ENCODE peak calls at places on chromosomes 16 and 17, in nine cellular contexts. D is cardiac fibroblast; Z is T47D; G is stimulated activated naive B cell treated with anti-CD40 and anti-IgM and Interleukin-4, amounts not matched to agents 10 μg/mL and 1 μg/mL and 100 μg/mL, for 72 hours; B is EL; X is NCI-H187; U is right cardiac atrium; L is AG08396; M is left kidney. P is an unnamed sample.

GRCh38 chr16:10961231-10961630 is 16.9 kb downstream of the CLEC16A start:
- DNase-seq in G (no peak), D (peak), M (no peak), L (peak), U (peak), X (no peak), Z (no peak), B (peak), P (peak)

GRCh38 chr16:15502041-15502725 is 67.8 kb downstream of the BMERB1 start:
- DNase-seq in L (peak), M (peak), D (peak), G (no peak), U (peak), X (no peak), Z (peak), B (peak), P (peak)

GRCh38 chr16:56483394-56483793 is 32.0 kb downstream of the OGFOD1 start:
- DNase-seq in D (no peak), G (no peak), U (no peak), M (no peak), L (no peak), X (no peak), B (no peak), Z (no peak), P (no peak)

GRCh38 chr16:80594756-80595155 is 54.0 kb downstream of the DYNLRB2 start:
- DNase-seq in G (no peak), X (no peak), U (no peak), M (no peak), D (no peak), Z (no peak), B (peak), L (no peak), P (peak)

GRCh38 chr17:70181866-70182265 is 12.5 kb downstream of the KCNJ2 start:
- DNase-seq in Z (no peak), B (no peak), X (no peak), U (no peak), L (no peak), D (no peak), M (no peak), G (no peak), P (no peak)

GRCh38 chr16:85360323-85361277 is 248.3 kb upstream of the CIBAR2 start:
- DNase-seq in U (no peak), Z (no peak), G (no peak), L (no peak), X (peak), D (no peak), M (peak), B (no peak), P (no peak)

GRCh38 chr16:79658301-79659001 is 57.9 kb upstream of the MAF start:
- DNase-seq in D (peak), Z (no peak), L (peak), G (no peak), U (no peak), M (no peak), X (no peak), B (peak), P (peak)

GRCh38 chr17:18968945-18969887 is 17.3 kb downstream of the SLC5A10 start:
- DNase-seq in U (no peak), X (no peak), Z (no peak), B (no peak), D (peak), M (no peak), G (no peak), L (no peak), P (no peak)

GRCh38 chr17:7932949-7933348 is 943 bp downstream of the CNTROB start:
- DNase-seq in M (peak), U (peak), X (no peak), D (peak), B (peak), L (peak), G (no peak), Z (peak), P (peak)

GRCh38 chr17:53765609-53766008 is 57.1 kb upstream of the KIF2B start:
- DNase-seq in D (no peak), G (no peak), Z (no peak), M (no peak), B (peak), U (no peak), L (no peak), X (no peak), P (no peak)

GRCh38 chr16:10835281-10835931 is 16.8 kb upstream of the TVP23A start:
- DNase-seq in B (no peak), Z (no peak), G (peak), U (no peak), D (no peak), X (no peak), M (no peak), L (no peak), P (no peak)

GRCh38 chr16:31713071-31713944 is 160.3 kb upstream of the ZNF267 start:
- DNase-seq in L (peak), D (peak), B (peak), U (peak), X (peak), M (peak), G (peak), Z (peak), P (peak)

GRCh38 chr17:63841350-63842172 is 924 bp downstream of the SMARCD2 start:
- DNase-seq in D (peak), Z (peak), M (peak), B (peak), G (no peak), L (peak), X (no peak), U (peak), P (peak)